ENCODE peak calls at places on chromosomes 4 and X, in eight cellular contexts. K is Daoy, R is LoVo, U is GM06990, G is RCC 7860, T is Calu3, O is DMS153, Q is HEK293T. Z is an unnamed sample.

GRCh38 chrX:120813982-120814381 is 61.7 kb downstream of the CT47B1 start:
- DNase-seq in K (no peak), R (no peak), U (no peak), G (no peak), T (no peak), O (no peak), Q (no peak), Z (no peak)

GRCh38 chr4:89469930-89470375 is 162.4 kb upstream of the GPRIN3 start:
- DNase-seq in K (peak; percentile 64), R (no peak), U (peak; percentile 19), G (peak; percentile 85), T (no peak), O (no peak), Q (no peak), Z (no peak)

GRCh38 chr4:119099227-119099910 is 36.3 kb upstream of the MYOZ2 start:
- DNase-seq in K (no peak), R (no peak), U (no peak), G (peak; percentile 24), T (no peak), O (no peak), Q (no peak), Z (no peak)

GRCh38 chr4:106773106-106773905 is 262.8 kb downstream of the DKK2 start:
- DNase-seq in K (no peak), R (no peak), U (no peak), G (no peak), T (no peak), O (no peak), Q (no peak), Z (no peak)

GRCh38 chr4:53908661-53909078 is 155.7 kb downstream of the CHIC2 start:
- DNase-seq in K (peak; percentile 71), R (peak; percentile 74), U (peak; percentile 10), G (peak; percentile 80), T (peak; percentile 38), O (peak; percentile 65), Q (peak; percentile 63), Z (no peak)

GRCh38 chrX:154734101-154734781 is 16.6 kb downstream of the GAB3 start:
- DNase-seq in K (no peak), R (no peak), U (no peak), G (no peak), T (no peak), O (no peak), Q (no peak), Z (no peak)

GRCh38 chr4:172962564-172963353 is 205.9 kb upstream of the GALNT7 start:
- DNase-seq in K (peak; percentile 73), R (peak; percentile 83), U (no peak), G (no peak), T (no peak), O (peak; percentile 85), Q (peak; percentile 46), Z (no peak)

GRCh38 chrX:32966956-32967355 is 244.4 kb downstream of the DMD start:
- DNase-seq in K (no peak), R (no peak), U (no peak), G (no peak), T (no peak), O (peak; percentile 16), Q (no peak), Z (no peak)

GRCh38 chr4:152850377-152850776 is 70.6 kb downstream of the ARFIP1 start:
- DNase-seq in K (peak; percentile 7), R (no peak), U (peak; percentile 12), G (peak; percentile 5), T (peak; percentile 34), O (no peak), Q (no peak), Z (no peak)

GRCh38 chr4:3829954-3830773 is 64.0 kb downstream of the ADRA2C start:
- DNase-seq in K (no peak), R (no peak), U (no peak), G (no peak), T (no peak), O (no peak), Q (no peak), Z (no peak)

GRCh38 chrX:105460366-105460765 is 239.9 kb upstream of the TEX13A start:
- DNase-seq in K (no peak), R (no peak), U (no peak), G (no peak), T (no peak), O (no peak), Q (no peak), Z (no peak)

GRCh38 chr4:141686146-141686775 is 49.9 kb downstream of the IL15 start:
- DNase-seq in K (peak; percentile 22), R (no peak), U (no peak), G (peak; percentile 68), T (peak; percentile 15), O (peak; percentile 82), Q (no peak), Z (no peak)

Z was measured in T-helper 1 cell.